ENCODE peak calls at places on chromosomes 1 and 21, in five cellular contexts. One of them, this sample, is unnamed.

GRCh38 chr1:153125536-153125935 is 12.2 kb upstream of the SPRR2F start:
- DNase-seq in right atrium auricular region: no peak
- DNase-seq in BE2C: no peak
- DNase-seq in GM04503: no peak
- DNase-seq in HEK293T: no peak
- DNase-seq in this sample: no peak

GRCh38 chr1:81298321-81298720 is 502.4 kb upstream of the ADGRL2 start:
- DNase-seq in right atrium auricular region: no peak
- DNase-seq in BE2C: no peak
- DNase-seq in GM04503: no peak
- DNase-seq in HEK293T: no peak
- DNase-seq in this sample: no peak

GRCh38 chr1:115495603-115496002 is 146.2 kb upstream of the VANGL1 start:
- DNase-seq in right atrium auricular region: peak; percentile 13
- DNase-seq in BE2C: no peak
- DNase-seq in GM04503: no peak
- DNase-seq in HEK293T: no peak
- DNase-seq in this sample: no peak

GRCh38 chr21:16082038-16082816 is 352.4 kb downstream of the USP25 start:
- DNase-seq in right atrium auricular region: no peak
- DNase-seq in BE2C: no peak
- DNase-seq in GM04503: no peak
- DNase-seq in HEK293T: no peak
- DNase-seq in this sample: no peak

GRCh38 chr21:15682977-15683376 is 46.8 kb upstream of the USP25 start:
- DNase-seq in right atrium auricular region: no peak
- DNase-seq in BE2C: no peak
- DNase-seq in GM04503: no peak
- DNase-seq in HEK293T: no peak
- DNase-seq in this sample: no peak

GRCh38 chr1:42952353-42953001 is 6.2 kb downstream of the SLC2A1 start:
- DNase-seq in right atrium auricular region: no peak
- DNase-seq in BE2C: no peak
- DNase-seq in GM04503: no peak
- DNase-seq in HEK293T: no peak
- DNase-seq in this sample: no peak

GRCh38 chr1:111275079-111275478 is 15.6 kb upstream of the CHIA start:
- DNase-seq in right atrium auricular region: peak; percentile 75
- DNase-seq in BE2C: peak; percentile 58
- DNase-seq in GM04503: peak; percentile 84
- DNase-seq in HEK293T: no peak
- DNase-seq in this sample: no peak

GRCh38 chr1:24289937-24290595 is 29.1 kb upstream of the GRHL3 start:
- DNase-seq in right atrium auricular region: peak; percentile 82
- DNase-seq in BE2C: peak; percentile 80
- DNase-seq in GM04503: peak; percentile 80
- DNase-seq in HEK293T: no peak
- DNase-seq in this sample: no peak

GRCh38 chr21:45602106-45602505 is 41.4 kb upstream of the PCBP3 start:
- DNase-seq in right atrium auricular region: no peak
- DNase-seq in BE2C: no peak
- DNase-seq in GM04503: no peak
- DNase-seq in HEK293T: no peak
- DNase-seq in this sample: no peak

This sample was measured in vagina.